ENCODE peak calls at places on chromosomes 5 and 9, in seven cellular contexts. One of them, this sample, is unnamed.

GRCh38 chr5:35665066-35665465 is 47.4 kb downstream of the SPEF2 start:
- DNase-seq in occipital lobe: no peak
- DNase-seq in stimulated activated CD4-positive, alpha-beta T cell treated with anti-CD3 and anti-CD28 coated beads, Interleukin-15, amount 100 ng/mL, for 24 hours: no peak
- DNase-seq in AG20443: no peak
- DNase-seq in central memory CD4-positive, alpha-beta T cell: no peak
- DNase-seq in GM23248: no peak
- DNase-seq in erythroblast: no peak
- DNase-seq in this sample: no peak

GRCh38 chr9:127850286-127850830 is 4.1 kb downstream of the ENG start:
- DNase-seq in AG20443: no peak
- DNase-seq in erythroblast: no peak
- DNase-seq in stimulated activated CD4-positive, alpha-beta T cell treated with anti-CD3 and anti-CD28 coated beads, Interleukin-15, amount 100 ng/mL, for 24 hours: no peak
- DNase-seq in occipital lobe: no peak
- DNase-seq in GM23248: no peak
- DNase-seq in central memory CD4-positive, alpha-beta T cell: no peak
- DNase-seq in this sample: no peak

GRCh38 chr9:75851917-75852316 is 38.6 kb upstream of the PCSK5 start:
- DNase-seq in GM23248: no peak
- DNase-seq in erythroblast: no peak
- DNase-seq in central memory CD4-positive, alpha-beta T cell: no peak
- DNase-seq in AG20443: no peak
- DNase-seq in occipital lobe: no peak
- DNase-seq in stimulated activated CD4-positive, alpha-beta T cell treated with anti-CD3 and anti-CD28 coated beads, Interleukin-15, amount 100 ng/mL, for 24 hours: no peak
- DNase-seq in this sample: no peak

GRCh38 chr5:7392401-7393024 is 3.4 kb upstream of the ADCY2 start:
- DNase-seq in stimulated activated CD4-positive, alpha-beta T cell treated with anti-CD3 and anti-CD28 coated beads, Interleukin-15, amount 100 ng/mL, for 24 hours: no peak
- DNase-seq in erythroblast: peak
- DNase-seq in AG20443: peak
- DNase-seq in GM23248: peak
- DNase-seq in occipital lobe: no peak
- DNase-seq in central memory CD4-positive, alpha-beta T cell: no peak
- DNase-seq in this sample: peak

GRCh38 chr9:128735373-128735772 is 11.4 kb upstream of the ZDHHC12 start:
- DNase-seq in erythroblast: no peak
- DNase-seq in occipital lobe: peak
- DNase-seq in stimulated activated CD4-positive, alpha-beta T cell treated with anti-CD3 and anti-CD28 coated beads, Interleukin-15, amount 100 ng/mL, for 24 hours: no peak
- DNase-seq in GM23248: no peak
- DNase-seq in AG20443: no peak
- DNase-seq in central memory CD4-positive, alpha-beta T cell: no peak
- DNase-seq in this sample: no peak

GRCh38 chr5:146369691-146370090 is 31.1 kb downstream of the POU4F3 start:
- DNase-seq in erythroblast: no peak
- DNase-seq in AG20443: no peak
- DNase-seq in stimulated activated CD4-positive, alpha-beta T cell treated with anti-CD3 and anti-CD28 coated beads, Interleukin-15, amount 100 ng/mL, for 24 hours: no peak
- DNase-seq in central memory CD4-positive, alpha-beta T cell: no peak
- DNase-seq in GM23248: peak
- DNase-seq in occipital lobe: no peak
- DNase-seq in this sample: peak

GRCh38 chr5:38712416-38712815 is 133.4 kb upstream of the OSMR start:
- DNase-seq in erythroblast: no peak
- DNase-seq in stimulated activated CD4-positive, alpha-beta T cell treated with anti-CD3 and anti-CD28 coated beads, Interleukin-15, amount 100 ng/mL, for 24 hours: no peak
- DNase-seq in central memory CD4-positive, alpha-beta T cell: no peak
- DNase-seq in occipital lobe: no peak
- DNase-seq in AG20443: no peak
- DNase-seq in GM23248: no peak
- DNase-seq in this sample: no peak

GRCh38 chr9:86064220-86064619 is 35.1 kb downstream of the GOLM1 start:
- DNase-seq in occipital lobe: no peak
- DNase-seq in AG20443: no peak
- DNase-seq in stimulated activated CD4-positive, alpha-beta T cell treated with anti-CD3 and anti-CD28 coated beads, Interleukin-15, amount 100 ng/mL, for 24 hours: no peak
- DNase-seq in GM23248: no peak
- DNase-seq in central memory CD4-positive, alpha-beta T cell: no peak
- DNase-seq in erythroblast: no peak
- DNase-seq in this sample: no peak

GRCh38 chr9:8600914-8601680 is 801.5 kb upstream of the DMAC1 start:
- DNase-seq in AG20443: no peak
- DNase-seq in GM23248: no peak
- DNase-seq in erythroblast: no peak
- DNase-seq in central memory CD4-positive, alpha-beta T cell: no peak
- DNase-seq in occipital lobe: peak
- DNase-seq in stimulated activated CD4-positive, alpha-beta T cell treated with anti-CD3 and anti-CD28 coated beads, Interleukin-15, amount 100 ng/mL, for 24 hours: no peak
- DNase-seq in this sample: peak

GRCh38 chr9:136544549-136545064 is 1.2 kb downstream of the NOTCH1 start:
- DNase-seq in AG20443: peak
- DNase-seq in occipital lobe: peak
- DNase-seq in central memory CD4-positive, alpha-beta T cell: peak
- DNase-seq in stimulated activated CD4-positive, alpha-beta T cell treated with anti-CD3 and anti-CD28 coated beads, Interleukin-15, amount 100 ng/mL, for 24 hours: peak
- DNase-seq in GM23248: peak
- DNase-seq in erythroblast: no peak
- DNase-seq in this sample: peak

GRCh38 chr5:150017606-150018005 is 17.1 kb downstream of the HMGXB3 start:
- DNase-seq in central memory CD4-positive, alpha-beta T cell: no peak
- DNase-seq in GM23248: peak
- DNase-seq in erythroblast: peak
- DNase-seq in AG20443: no peak
- DNase-seq in stimulated activated CD4-positive, alpha-beta T cell treated with anti-CD3 and anti-CD28 coated beads, Interleukin-15, amount 100 ng/mL, for 24 hours: no peak
- DNase-seq in occipital lobe: no peak
- DNase-seq in this sample: peak

GRCh38 chr9:124695280-124695890 is 75.7 kb downstream of the NR6A1 start:
- DNase-seq in AG20443: no peak
- DNase-seq in GM23248: peak
- DNase-seq in central memory CD4-positive, alpha-beta T cell: no peak
- DNase-seq in erythroblast: no peak
- DNase-seq in stimulated activated CD4-positive, alpha-beta T cell treated with anti-CD3 and anti-CD28 coated beads, Interleukin-15, amount 100 ng/mL, for 24 hours: no peak
- DNase-seq in occipital lobe: no peak
- DNase-seq in this sample: peak

GRCh38 chr9:34463098-34463900 is 4.7 kb downstream of the DNAI1 start:
- DNase-seq in occipital lobe: peak
- DNase-seq in erythroblast: peak
- DNase-seq in GM23248: peak
- DNase-seq in central memory CD4-positive, alpha-beta T cell: no peak
- DNase-seq in stimulated activated CD4-positive, alpha-beta T cell treated with anti-CD3 and anti-CD28 coated beads, Interleukin-15, amount 100 ng/mL, for 24 hours: peak
- DNase-seq in AG20443: peak
- DNase-seq in this sample: peak

GRCh38 chr5:98368141-98368540 is 405.3 kb upstream of the RGMB start:
- DNase-seq in GM23248: no peak
- DNase-seq in central memory CD4-positive, alpha-beta T cell: no peak
- DNase-seq in AG20443: no peak
- DNase-seq in occipital lobe: no peak
- DNase-seq in erythroblast: no peak
- DNase-seq in stimulated activated CD4-positive, alpha-beta T cell treated with anti-CD3 and anti-CD28 coated beads, Interleukin-15, amount 100 ng/mL, for 24 hours: no peak
- DNase-seq in this sample: no peak

GRCh38 chr9:19720374-19720773 is 68.5 kb downstream of the SLC24A2 start:
- DNase-seq in occipital lobe: no peak
- DNase-seq in GM23248: peak
- DNase-seq in AG20443: peak
- DNase-seq in central memory CD4-positive, alpha-beta T cell: no peak
- DNase-seq in stimulated activated CD4-positive, alpha-beta T cell treated with anti-CD3 and anti-CD28 coated beads, Interleukin-15, amount 100 ng/mL, for 24 hours: no peak
- DNase-seq in erythroblast: peak
- DNase-seq in this sample: peak

GRCh38 chr5:5264727-5265126 is 124.6 kb downstream of the ADAMTS16 start:
- DNase-seq in GM23248: no peak
- DNase-seq in erythroblast: no peak
- DNase-seq in central memory CD4-positive, alpha-beta T cell: no peak
- DNase-seq in occipital lobe: no peak
- DNase-seq in stimulated activated CD4-positive, alpha-beta T cell treated with anti-CD3 and anti-CD28 coated beads, Interleukin-15, amount 100 ng/mL, for 24 hours: no peak
- DNase-seq in AG20443: no peak
- DNase-seq in this sample: no peak

GRCh38 chr5:149181702-149182101 is 40.4 kb downstream of the ABLIM3 start:
- DNase-seq in central memory CD4-positive, alpha-beta T cell: no peak
- DNase-seq in AG20443: no peak
- DNase-seq in stimulated activated CD4-positive, alpha-beta T cell treated with anti-CD3 and anti-CD28 coated beads, Interleukin-15, amount 100 ng/mL, for 24 hours: no peak
- DNase-seq in erythroblast: no peak
- DNase-seq in occipital lobe: no peak
- DNase-seq in GM23248: no peak
- DNase-seq in this sample: peak

GRCh38 chr5:141245250-141245717 is at the start of gene PCDHB15:
- DNase-seq in GM23248: peak
- DNase-seq in stimulated activated CD4-positive, alpha-beta T cell treated with anti-CD3 and anti-CD28 coated beads, Interleukin-15, amount 100 ng/mL, for 24 hours: no peak
- DNase-seq in occipital lobe: no peak
- DNase-seq in erythroblast: no peak
- DNase-seq in AG20443: peak
- DNase-seq in central memory CD4-positive, alpha-beta T cell: peak
- DNase-seq in this sample: no peak

GRCh38 chr9:89137548-89138462 is 40.8 kb downstream of the SHC3 start:
- DNase-seq in occipital lobe: peak
- DNase-seq in stimulated activated CD4-positive, alpha-beta T cell treated with anti-CD3 and anti-CD28 coated beads, Interleukin-15, amount 100 ng/mL, for 24 hours: peak
- DNase-seq in AG20443: peak
- DNase-seq in GM23248: peak
- DNase-seq in erythroblast: no peak
- DNase-seq in central memory CD4-positive, alpha-beta T cell: no peak
- DNase-seq in this sample: peak

GRCh38 chr5:135309391-135310327 is 89.4 kb downstream of the MACROH2A1 start:
- DNase-seq in AG20443: peak
- DNase-seq in occipital lobe: no peak
- DNase-seq in erythroblast: no peak
- DNase-seq in GM23248: peak
- DNase-seq in central memory CD4-positive, alpha-beta T cell: no peak
- DNase-seq in stimulated activated CD4-positive, alpha-beta T cell treated with anti-CD3 and anti-CD28 coated beads, Interleukin-15, amount 100 ng/mL, for 24 hours: no peak
- DNase-seq in this sample: peak

GRCh38 chr9:78932849-78933627 is 636.1 kb downstream of the PSAT1 start:
- DNase-seq in GM23248: peak
- DNase-seq in occipital lobe: no peak
- DNase-seq in central memory CD4-positive, alpha-beta T cell: no peak
- DNase-seq in erythroblast: no peak
- DNase-seq in AG20443: peak
- DNase-seq in stimulated activated CD4-positive, alpha-beta T cell treated with anti-CD3 and anti-CD28 coated beads, Interleukin-15, amount 100 ng/mL, for 24 hours: no peak
- DNase-seq in this sample: peak

GRCh38 chr5:159444441-159445082 is 114.3 kb upstream of the IL12B start:
- DNase-seq in erythroblast: peak
- DNase-seq in central memory CD4-positive, alpha-beta T cell: peak
- DNase-seq in AG20443: peak
- DNase-seq in stimulated activated CD4-positive, alpha-beta T cell treated with anti-CD3 and anti-CD28 coated beads, Interleukin-15, amount 100 ng/mL, for 24 hours: no peak
- DNase-seq in occipital lobe: no peak
- DNase-seq in GM23248: peak
- DNase-seq in this sample: peak

GRCh38 chr5:137778772-137779564 is 24.8 kb upstream of the HNRNPA0 start:
- DNase-seq in central memory CD4-positive, alpha-beta T cell: peak
- DNase-seq in AG20443: peak
- DNase-seq in erythroblast: peak
- DNase-seq in occipital lobe: no peak
- DNase-seq in stimulated activated CD4-positive, alpha-beta T cell treated with anti-CD3 and anti-CD28 coated beads, Interleukin-15, amount 100 ng/mL, for 24 hours: no peak
- DNase-seq in GM23248: peak
- DNase-seq in this sample: no peak

GRCh38 chr9:93098236-93098946 is 2.4 kb downstream of the CARD19 start:
- DNase-seq in stimulated activated CD4-positive, alpha-beta T cell treated with anti-CD3 and anti-CD28 coated beads, Interleukin-15, amount 100 ng/mL, for 24 hours: peak
- DNase-seq in AG20443: peak
- DNase-seq in occipital lobe: peak
- DNase-seq in GM23248: peak
- DNase-seq in erythroblast: peak
- DNase-seq in central memory CD4-positive, alpha-beta T cell: no peak
- DNase-seq in this sample: peak

GRCh38 chr9:133942206-133942975 is 49.7 kb downstream of the VAV2 start:
- DNase-seq in erythroblast: no peak
- DNase-seq in AG20443: no peak
- DNase-seq in stimulated activated CD4-positive, alpha-beta T cell treated with anti-CD3 and anti-CD28 coated beads, Interleukin-15, amount 100 ng/mL, for 24 hours: no peak
- DNase-seq in occipital lobe: no peak
- DNase-seq in GM23248: no peak
- DNase-seq in central memory CD4-positive, alpha-beta T cell: no peak
- DNase-seq in this sample: peak

GRCh38 chr9:36074870-36075532 is 38.3 kb downstream of the RECK start:
- DNase-seq in stimulated activated CD4-positive, alpha-beta T cell treated with anti-CD3 and anti-CD28 coated beads, Interleukin-15, amount 100 ng/mL, for 24 hours: no peak
- DNase-seq in GM23248: peak
- DNase-seq in erythroblast: peak
- DNase-seq in AG20443: peak
- DNase-seq in occipital lobe: peak
- DNase-seq in central memory CD4-positive, alpha-beta T cell: no peak
- DNase-seq in this sample: peak

GRCh38 chr9:122777935-122778671 is 10.6 kb upstream of the OR5C1 start:
- DNase-seq in erythroblast: no peak
- DNase-seq in occipital lobe: no peak
- DNase-seq in GM23248: peak
- DNase-seq in stimulated activated CD4-positive, alpha-beta T cell treated with anti-CD3 and anti-CD28 coated beads, Interleukin-15, amount 100 ng/mL, for 24 hours: no peak
- DNase-seq in AG20443: peak
- DNase-seq in central memory CD4-positive, alpha-beta T cell: no peak
- DNase-seq in this sample: peak

GRCh38 chr5:76473676-76474075 is 70.6 kb downstream of the IQGAP2 start:
- DNase-seq in stimulated activated CD4-positive, alpha-beta T cell treated with anti-CD3 and anti-CD28 coated beads, Interleukin-15, amount 100 ng/mL, for 24 hours: peak
- DNase-seq in GM23248: no peak
- DNase-seq in central memory CD4-positive, alpha-beta T cell: peak
- DNase-seq in occipital lobe: no peak
- DNase-seq in AG20443: no peak
- DNase-seq in erythroblast: no peak
- DNase-seq in this sample: no peak

GRCh38 chr9:136377351-136378170 is 4.1 kb upstream of the CARD9 start:
- DNase-seq in AG20443: no peak
- DNase-seq in central memory CD4-positive, alpha-beta T cell: no peak
- DNase-seq in stimulated activated CD4-positive, alpha-beta T cell treated with anti-CD3 and anti-CD28 coated beads, Interleukin-15, amount 100 ng/mL, for 24 hours: no peak
- DNase-seq in GM23248: no peak
- DNase-seq in occipital lobe: no peak
- DNase-seq in erythroblast: no peak
- DNase-seq in this sample: no peak

GRCh38 chr5:122053181-122054109 is 24.6 kb downstream of the LOX start:
- DNase-seq in stimulated activated CD4-positive, alpha-beta T cell treated with anti-CD3 and anti-CD28 coated beads, Interleukin-15, amount 100 ng/mL, for 24 hours: no peak
- DNase-seq in GM23248: peak
- DNase-seq in erythroblast: no peak
- DNase-seq in central memory CD4-positive, alpha-beta T cell: no peak
- DNase-seq in AG20443: peak
- DNase-seq in occipital lobe: no peak
- DNase-seq in this sample: peak

GRCh38 chr9:93302586-93303257 is 118.8 kb downstream of the WNK2 start:
- DNase-seq in central memory CD4-positive, alpha-beta T cell: peak
- DNase-seq in stimulated activated CD4-positive, alpha-beta T cell treated with anti-CD3 and anti-CD28 coated beads, Interleukin-15, amount 100 ng/mL, for 24 hours: peak
- DNase-seq in AG20443: peak
- DNase-seq in erythroblast: peak
- DNase-seq in occipital lobe: no peak
- DNase-seq in GM23248: peak
- DNase-seq in this sample: peak

GRCh38 chr9:125904155-125904841 is 157.1 kb downstream of the PBX3 start:
- DNase-seq in AG20443: no peak
- DNase-seq in stimulated activated CD4-positive, alpha-beta T cell treated with anti-CD3 and anti-CD28 coated beads, Interleukin-15, amount 100 ng/mL, for 24 hours: no peak
- DNase-seq in occipital lobe: no peak
- DNase-seq in erythroblast: no peak
- DNase-seq in central memory CD4-positive, alpha-beta T cell: no peak
- DNase-seq in GM23248: no peak
- DNase-seq in this sample: peak

GRCh38 chr9:16320338-16320902 is 550.0 kb downstream of the BNC2 start:
- DNase-seq in stimulated activated CD4-positive, alpha-beta T cell treated with anti-CD3 and anti-CD28 coated beads, Interleukin-15, amount 100 ng/mL, for 24 hours: no peak
- DNase-seq in occipital lobe: no peak
- DNase-seq in erythroblast: no peak
- DNase-seq in GM23248: no peak
- DNase-seq in AG20443: no peak
- DNase-seq in central memory CD4-positive, alpha-beta T cell: no peak
- DNase-seq in this sample: no peak